ENCODE peak calls at places on chromosome 18, in six cellular contexts. M is ELR, D is erythroblast, J is T-helper 1 cell, Q is WTC11, U is HTR-8/SVneo. W is an unnamed sample.

GRCh38 chr18:64244571-64244970 is 95.7 kb upstream of the LINC00305 start:
- DNase-seq in M (no peak), Q (peak), U (no peak), J (no peak), D (no peak), W (peak)

GRCh38 chr18:9825571-9826073 is 60.2 kb upstream of the TXNDC2 start:
- DNase-seq in D (peak), J (no peak), M (peak), Q (no peak), U (peak), W (no peak)

GRCh38 chr18:73924836-73925235 is 222.8 kb downstream of the FBXO15 start:
- DNase-seq in D (no peak), M (no peak), Q (no peak), J (no peak), U (no peak), W (no peak)

GRCh38 chr18:44744206-44745180 is 63.8 kb downstream of the SETBP1 start:
- DNase-seq in M (no peak), Q (peak), D (no peak), U (no peak), J (no peak), W (peak)

GRCh38 chr18:63511285-63511684 is 30.9 kb upstream of the SERPINB12 start:
- DNase-seq in U (peak), J (no peak), Q (peak), D (peak), M (peak), W (peak)

GRCh38 chr18:41745166-41746049 is 209.6 kb upstream of the PIK3C3 start:
- DNase-seq in M (peak), J (no peak), Q (peak), D (peak), U (peak), W (peak)

GRCh38 chr18:37639846-37640245 is 74.2 kb upstream of the CELF4 start:
- DNase-seq in J (no peak), D (no peak), Q (no peak), M (no peak), U (no peak), W (no peak)

GRCh38 chr18:79011300-79011870 is 31.8 kb downstream of the SALL3 start:
- DNase-seq in Q (no peak), U (no peak), M (no peak), J (no peak), D (no peak), W (no peak)

GRCh38 chr18:79812052-79812451 is 14.3 kb downstream of the KCNG2 start:
- DNase-seq in Q (no peak), U (no peak), M (no peak), J (no peak), D (no peak), W (no peak)

GRCh38 chr18:79772108-79772864 is 25.5 kb upstream of the KCNG2 start:
- DNase-seq in J (no peak), U (no peak), Q (peak), D (no peak), M (no peak), W (no peak)

GRCh38 chr18:55213586-55213985 is 254.3 kb upstream of the CCDC68 start:
- DNase-seq in M (no peak), D (no peak), J (no peak), U (no peak), Q (no peak), W (no peak)

GRCh38 chr18:62339106-62339988 is 14.2 kb downstream of the TNFRSF11A start:
- DNase-seq in D (no peak), J (no peak), U (peak), M (peak), Q (peak), W (no peak)

GRCh38 chr18:61606068-61606660 is 272.9 kb downstream of the CDH20 start:
- DNase-seq in D (no peak), M (peak), Q (peak), U (no peak), J (no peak), W (peak)

GRCh38 chr18:63683890-63684289 is 18.9 kb upstream of the SERPINB11 start:
- DNase-seq in M (no peak), Q (no peak), J (no peak), D (no peak), U (no peak), W (no peak)

GRCh38 chr18:44781890-44782289 is 101.2 kb downstream of the SETBP1 start:
- DNase-seq in M (no peak), Q (no peak), U (no peak), D (no peak), J (no peak), W (no peak)

GRCh38 chr18:57205641-57206040 is 58.8 kb downstream of the BOD1L2 start:
- DNase-seq in Q (no peak), U (no peak), J (no peak), M (no peak), D (no peak), W (no peak)

GRCh38 chr18:13725566-13726227 is 661 bp downstream of the FAM210A start:
- DNase-seq in M (peak), D (peak), U (no peak), Q (no peak), J (no peak), W (peak)

GRCh38 chr18:13176847-13177246 is 41.7 kb upstream of the LDLRAD4 start:
- DNase-seq in Q (no peak), J (no peak), M (no peak), D (no peak), U (no peak), W (no peak)

GRCh38 chr18:10127721-10128120 is 213.9 kb downstream of the VAPA start:
- DNase-seq in D (no peak), M (no peak), U (no peak), J (no peak), Q (no peak), W (no peak)

GRCh38 chr18:47817017-47817911 is 113.2 kb downstream of the SMAD2 start:
- DNase-seq in U (no peak), D (no peak), J (no peak), M (no peak), Q (no peak), W (no peak)

GRCh38 chr18:29191263-29191662 is 1014.3 kb upstream of the CDH2 start:
- DNase-seq in M (peak), D (no peak), Q (no peak), U (no peak), J (no peak), W (peak)

GRCh38 chr18:50401334-50401733 is 26.5 kb downstream of the SKA1 start:
- DNase-seq in J (no peak), U (no peak), D (no peak), Q (no peak), M (no peak), W (no peak)

GRCh38 chr18:2316686-2317308 is 254.5 kb downstream of the METTL4 start:
- DNase-seq in M (no peak), J (no peak), D (peak), Q (no peak), U (no peak), W (no peak)

GRCh38 chr18:9095297-9096012 is 7.0 kb upstream of the NDUFV2 start:
- DNase-seq in U (no peak), M (peak), Q (no peak), J (no peak), D (no peak), W (no peak)

GRCh38 chr18:46278481-46279465 is 174.6 kb downstream of the HAUS1 start:
- DNase-seq in M (peak), D (peak), Q (no peak), U (peak), J (no peak), W (no peak)

GRCh38 chr18:32911660-32912284 is 138.9 kb upstream of the KLHL14 start:
- DNase-seq in Q (no peak), U (no peak), D (no peak), J (no peak), M (no peak), W (no peak)

GRCh38 chr18:65725421-65726050 is 25.3 kb upstream of the CDH7 start:
- DNase-seq in U (no peak), J (no peak), Q (peak), D (peak), M (no peak), W (peak)

GRCh38 chr18:51425475-51425874 is 228.0 kb upstream of the MEX3C start:
- DNase-seq in Q (no peak), M (no peak), U (no peak), J (no peak), D (no peak), W (no peak)

W was measured in iPS-NIHi11.